ENCODE peak calls at places on chromosomes 12 and 14, in ten cellular contexts. L is substantia nigra; E is adipocyte; X is CD8-positive, alpha-beta T cell; V is heart left ventricle; Z is T1000; M is hippocampal formation; P is cardiac septum; A is NCI-H226; O is posterior vena cava. D is an unnamed sample.

GRCh38 chr14:32512348-32512747 is 183.2 kb downstream of the AKAP6 start:
- DNase-seq in E (no peak), L (no peak), A (no peak), P (no peak), X (no peak), M (no peak), Z (no peak), O (no peak), V (no peak), D (no peak)

GRCh38 chr12:51950682-51951198 is 759 bp upstream of the ACVR1B start:
- DNase-seq in Z (no peak), E (no peak), O (no peak), V (no peak), A (no peak), L (no peak), X (no peak), P (no peak), M (no peak), D (no peak)

GRCh38 chr12:6364037-6364360 is 11.4 kb downstream of the SCNN1A start:
- DNase-seq in L (no peak), Z (no peak), E (no peak), A (no peak), X (peak; percentile 31), O (no peak), V (no peak), M (no peak), P (no peak), D (no peak)

GRCh38 chr14:101460521-101460920 is 100.8 kb upstream of the DIO3 start:
- DNase-seq in Z (no peak), E (no peak), A (no peak), P (no peak), V (no peak), L (no peak), M (no peak), O (peak; percentile 5), X (no peak), D (no peak)

GRCh38 chr14:99769123-99769522 is 24.1 kb upstream of the EML1 start:
- DNase-seq in O (peak; percentile 58), P (peak; percentile 44), V (no peak), E (no peak), A (no peak), L (no peak), Z (no peak), M (no peak), X (no peak), D (no peak)

GRCh38 chr12:18165422-18165871 is 75.5 kb upstream of the RERGL start:
- DNase-seq in X (no peak), A (peak; percentile 6), M (no peak), O (no peak), Z (no peak), V (no peak), E (peak; percentile 66), L (no peak), P (no peak), D (peak; percentile 63)

GRCh38 chr12:26298785-26299621 is 103.6 kb downstream of the SSPN start:
- DNase-seq in L (no peak), M (no peak), E (peak; percentile 86), V (no peak), Z (peak; percentile 51), X (no peak), O (no peak), P (no peak), A (peak; percentile 77), D (no peak)

GRCh38 chr12:131716282-131716681 is 5.4 kb downstream of the SFSWAP start:
- DNase-seq in M (no peak), A (no peak), Z (no peak), E (no peak), L (no peak), O (no peak), P (no peak), V (no peak), X (no peak), D (no peak)

GRCh38 chr12:46660719-46661118 is 165.1 kb downstream of the SLC38A4 start:
- DNase-seq in E (peak; percentile 67), A (no peak), Z (no peak), L (no peak), X (no peak), P (no peak), V (no peak), M (no peak), O (no peak), D (no peak)

GRCh38 chr12:66045506-66045905 is 85.0 kb downstream of the LLPH start:
- DNase-seq in O (no peak), L (no peak), Z (no peak), P (no peak), E (no peak), V (no peak), X (no peak), M (no peak), A (no peak), D (no peak)

GRCh38 chr14:96297000-96297399 is 41.0 kb downstream of the BDKRB1 start:
- DNase-seq in X (no peak), Z (no peak), L (no peak), P (no peak), A (no peak), M (no peak), O (no peak), E (peak; percentile 73), V (no peak), D (no peak)

GRCh38 chr12:6178981-6179761 is 21.0 kb upstream of the CD9 start:
- DNase-seq in P (no peak), Z (peak; percentile 64), E (peak; percentile 47), A (peak; percentile 87), X (no peak), M (no peak), V (no peak), L (no peak), O (no peak), D (no peak)

GRCh38 chr14:105091335-105092123 is 26.3 kb upstream of the GPR132 start:
- DNase-seq in M (no peak), A (peak; percentile 95), O (peak; percentile 87), X (no peak), E (peak; percentile 50), P (peak; percentile 90), Z (no peak), L (no peak), V (peak; percentile 86), D (peak; percentile 66)

GRCh38 chr12:105336411-105336810 is 5.9 kb downstream of the C12orf75 start:
- DNase-seq in Z (no peak), X (no peak), M (no peak), O (no peak), V (no peak), A (no peak), L (no peak), P (no peak), E (no peak), D (no peak)

GRCh38 chr14:94129758-94130414 is 482 bp upstream of the IFI27L2 start:
- DNase-seq in V (peak; percentile 72), L (no peak), M (no peak), P (peak; percentile 73), X (no peak), Z (no peak), A (peak; percentile 27), O (peak; percentile 84), E (peak; percentile 82), D (no peak)

GRCh38 chr12:26017484-26018211 is 59.2 kb downstream of the RASSF8 start:
- DNase-seq in O (no peak), Z (no peak), M (no peak), V (no peak), E (peak; percentile 57), L (no peak), P (no peak), A (no peak), X (no peak), D (no peak)

GRCh38 chr12:88882662-88883061 is 302.4 kb upstream of the KITLG start:
- DNase-seq in P (no peak), O (no peak), E (no peak), Z (no peak), V (no peak), M (no peak), L (no peak), X (no peak), A (no peak), D (no peak)

GRCh38 chr14:87233806-87234384 is 759.1 kb downstream of the GALC start:
- DNase-seq in L (no peak), Z (no peak), P (no peak), X (no peak), O (no peak), M (no peak), A (no peak), V (no peak), E (no peak), D (no peak)

GRCh38 chr14:74510211-74510931 is 16.8 kb downstream of the ISCA2 start:
- DNase-seq in P (peak; percentile 70), E (no peak), V (no peak), A (no peak), X (no peak), O (peak; percentile 76), Z (no peak), M (no peak), L (no peak), D (no peak)

GRCh38 chr12:45732936-45733335 is 3.4 kb downstream of the ARID2 start:
- DNase-seq in A (no peak), M (no peak), P (no peak), X (no peak), L (no peak), Z (no peak), O (no peak), E (peak; percentile 30), V (no peak), D (no peak)

GRCh38 chr14:51119411-51120051 is 24.6 kb upstream of the TRIM9 start:
- DNase-seq in X (no peak), A (no peak), O (no peak), E (no peak), M (no peak), L (no peak), Z (no peak), V (no peak), P (no peak), D (no peak)